ENCODE peak calls at places on chromosomes 7 and 10, in six cellular contexts. C is K562, M is H1, Z is GM12878, K is SK-N-SH, F is HepG2. U is an unnamed sample.

GRCh38 chr7:55509322-55509721 is 63.0 kb downstream of the VOPP1 start:
- DNase-seq in C (no peak), M (no peak), Z (no peak), K (no peak), F (no peak), U (no peak)

GRCh38 chr10:6473901-6474370 is 106.1 kb downstream of the PRKCQ start:
- DNase-seq in C (peak; percentile 21), M (no peak), Z (peak; percentile 11), K (no peak), F (no peak), U (no peak)

GRCh38 chr10:70652761-70653657 is 19.3 kb upstream of the ADAMTS14 start:
- DNase-seq in C (peak; percentile 73), M (no peak), Z (no peak), K (peak; percentile 45), F (no peak), U (no peak)

GRCh38 chr10:76961841-76962240 is 675.8 kb downstream of the KCNMA1 start:
- DNase-seq in C (no peak), M (no peak), Z (no peak), K (no peak), F (no peak), U (no peak)

GRCh38 chr7:156505876-156506275 is 134.7 kb upstream of the RNF32 start:
- DNase-seq in C (no peak), M (no peak), Z (no peak), K (no peak), F (no peak), U (no peak)

GRCh38 chr7:137874390-137874789 is 27.6 kb upstream of the DGKI start:
- DNase-seq in C (no peak), M (no peak), Z (no peak), K (peak; percentile 57), F (no peak), U (no peak)

GRCh38 chr7:956031-956430 is 1.6 kb upstream of the ADAP1 start:
- DNase-seq in C (no peak), M (no peak), Z (no peak), K (peak; percentile 20), F (no peak), U (no peak)

GRCh38 chr10:80277567-80278250 is 11.7 kb downstream of the MAT1A start:
- DNase-seq in C (peak; percentile 16), M (no peak), Z (no peak), K (no peak), F (no peak), U (no peak)

GRCh38 chr10:29748109-29748650 is 113.4 kb upstream of the SVIL start:
- DNase-seq in C (no peak), M (no peak), Z (no peak), K (no peak), F (no peak), U (no peak)

GRCh38 chr7:93327006-93327633 is 95.0 kb downstream of the VPS50 start:
- DNase-seq in C (no peak), M (no peak), Z (no peak), K (no peak), F (no peak), U (peak; percentile 15)

GRCh38 chr10:48598243-48598935 is 6.5 kb downstream of the ARHGAP22 start:
- DNase-seq in C (no peak), M (no peak), Z (no peak), K (no peak), F (no peak), U (no peak)

GRCh38 chr10:102230861-102231356 is 4.8 kb downstream of the ELOVL3 start:
- DNase-seq in C (peak; percentile 27), M (no peak), Z (no peak), K (peak; percentile 74), F (no peak), U (peak; percentile 31)

GRCh38 chr7:117270371-117270770 is 52.5 kb downstream of the WNT2 start:
- DNase-seq in C (no peak), M (no peak), Z (no peak), K (no peak), F (no peak), U (no peak)

GRCh38 chr7:98212532-98213041 is 1.3 kb downstream of the BHLHA15 start:
- DNase-seq in C (no peak), M (no peak), Z (no peak), K (peak; percentile 46), F (no peak), U (no peak)

GRCh38 chr10:62424026-62424425 is 49.9 kb downstream of the ZNF365 start:
- DNase-seq in C (no peak), M (no peak), Z (no peak), K (no peak), F (no peak), U (no peak)
- TF ChIP-seq JUND in C (no peak), M (no peak), Z (no peak), K (no peak), F (no peak), U (no peak)

GRCh38 chr7:158676171-158676840 is 28.3 kb downstream of the NCAPG2 start:
- DNase-seq in C (no peak), M (no peak), Z (no peak), K (no peak), F (no peak), U (no peak)

GRCh38 chr7:158676898-158677297 is 27.7 kb downstream of the NCAPG2 start:
- DNase-seq in C (no peak), M (no peak), Z (no peak), K (no peak), F (no peak), U (no peak)

DNA sequence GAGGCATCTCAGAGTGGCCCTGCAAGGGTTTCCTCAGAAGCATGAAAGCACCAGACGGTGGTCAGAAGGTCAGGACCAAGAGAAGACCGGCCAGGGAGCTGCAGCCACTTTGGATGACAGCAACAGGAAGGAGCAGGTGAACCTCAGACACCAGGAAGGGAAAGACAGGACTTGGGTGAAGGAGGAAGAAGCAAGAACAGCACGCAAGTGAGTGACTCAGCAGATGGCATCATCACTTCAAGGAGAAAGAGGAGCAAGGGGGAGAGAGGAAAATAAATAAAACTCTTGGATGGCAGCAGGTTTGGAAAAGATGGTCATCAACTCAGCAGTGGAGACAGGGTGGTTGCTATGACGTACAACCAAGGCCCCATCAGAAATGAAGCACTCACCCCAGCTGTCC is 31.6 kb downstream of the NCAPG2 start:
- DNase-seq in C (no peak), M (no peak), Z (no peak), K (no peak), F (no peak), U (no peak)
- TF ChIP-seq YY1 in C (no peak), M (no peak), Z (no peak), K (no peak), F (no peak), U (no peak)

GRCh38 chr10:13993634-13994033 is 337.1 kb downstream of the FRMD4A start:
- DNase-seq in C (no peak), M (no peak), Z (no peak), K (no peak), F (no peak), U (no peak)
- TF ChIP-seq JUND in C (no peak), M (no peak), Z (no peak), K (no peak), F (no peak), U (no peak)

GRCh38 chr10:123995461-123996131 is 97.8 kb downstream of the CHST15 start:
- DNase-seq in C (no peak), M (peak; percentile 72), Z (no peak), K (peak; percentile 74), F (peak; percentile 49), U (peak; percentile 67)
- TF ChIP-seq YY1 in C (no peak), M (no peak), Z (peak; percentile 15), K (no peak), F (no peak), U (peak; percentile 30)

DNA sequence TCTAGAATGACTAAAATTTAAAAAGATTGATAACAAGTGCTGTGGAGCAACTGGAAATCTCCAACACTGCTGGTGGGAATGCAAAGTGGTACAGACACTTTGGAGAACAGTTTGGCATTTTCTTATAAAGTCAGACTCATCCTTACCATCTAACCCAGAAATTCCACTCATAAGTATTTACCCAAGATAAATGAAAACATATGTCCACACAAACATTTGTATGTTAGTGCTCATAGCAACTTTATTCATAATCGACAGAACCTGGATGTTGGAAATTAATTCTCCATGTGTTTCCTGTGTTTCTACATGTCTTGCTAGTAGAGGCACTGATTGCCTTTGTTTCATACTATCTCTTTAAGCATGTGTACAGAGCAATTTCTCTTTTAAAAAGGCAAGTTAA is 282.4 kb downstream of the AHR start:
- DNase-seq in C (no peak), M (no peak), Z (no peak), K (no peak), F (no peak), U (no peak)
- TF ChIP-seq JUND in C (no peak), M (no peak), Z (no peak), K (no peak), F (no peak), U (no peak)

DNA sequence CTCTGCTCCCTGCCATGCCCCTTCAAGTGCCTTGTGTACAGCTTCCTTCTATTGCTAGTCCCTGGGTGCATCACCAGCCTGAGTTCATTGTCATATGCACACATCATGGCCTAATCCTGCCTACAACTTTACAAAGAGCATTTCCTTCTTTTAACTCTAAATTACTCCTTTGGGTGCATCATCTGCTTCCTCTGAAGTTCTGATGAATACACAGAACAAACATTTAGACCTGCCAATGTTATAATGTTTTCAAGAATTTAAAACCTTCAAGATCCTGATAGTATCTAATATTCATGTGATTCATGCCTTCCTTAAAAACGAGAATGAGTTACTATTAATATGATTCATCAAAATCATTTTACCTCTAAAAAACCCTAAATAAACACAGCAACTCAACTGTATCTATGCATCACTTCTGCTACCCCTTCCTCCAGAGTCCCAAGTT is 357.1 kb downstream of the MAGI2 start:
- DNase-seq in C (no peak), M (no peak), Z (no peak), K (no peak), F (no peak), U (no peak)
- TF ChIP-seq YY1 in C (no peak), M (no peak), Z (no peak), K (no peak), F (no peak), U (no peak)

GRCh38 chr10:44982496-44982895 is 3.9 kb upstream of the DEPP1 start:
- DNase-seq in C (no peak), M (no peak), Z (no peak), K (no peak), F (no peak), U (no peak)

GRCh38 chr10:44980309-44981171 is 1.9 kb upstream of the DEPP1 start:
- DNase-seq in C (no peak), M (no peak), Z (no peak), K (no peak), F (peak; percentile 97), U (no peak)

GRCh38 chr10:44983066-44983894 is 4.7 kb upstream of the DEPP1 start:
- DNase-seq in C (no peak), M (no peak), Z (no peak), K (no peak), F (no peak), U (no peak)

GRCh38 chr10:44981172-44982113 is 2.8 kb upstream of the DEPP1 start:
- DNase-seq in C (no peak), M (no peak), Z (no peak), K (no peak), F (peak; percentile 86), U (peak; percentile 73)

GRCh38 chr10:44982114-44982460 is 3.5 kb upstream of the DEPP1 start:
- DNase-seq in C (no peak), M (no peak), Z (no peak), K (no peak), F (no peak), U (no peak)
- TF ChIP-seq JUND in C (no peak), M (no peak), Z (no peak), K (no peak), F (no peak), U (no peak)